ENCODE peak calls at places on chromosomes 12 and 14, in seven cellular contexts. H, S, D, O, K, G and I are unnamed samples.

GRCh38 chr12:105212431-105212830 is 23.5 kb downstream of the APPL2 start:
- DNase-seq in S (no peak), H (no peak), G (no peak), O (no peak), D (no peak), K (no peak), I (no peak)

GRCh38 chr12:3741882-3742672 is 10.8 kb downstream of the CRACR2A start:
- DNase-seq in G (no peak), K (no peak), H (no peak), O (no peak), D (no peak), S (no peak), I (no peak)

GRCh38 chr14:36069535-36069900 is 107.0 kb downstream of the PTCSC3 start:
- DNase-seq in K (peak), G (peak), D (peak), H (peak), O (no peak), S (peak), I (peak)

GRCh38 chr12:107163413-107163812 is 70.1 kb upstream of the CRY1 start:
- DNase-seq in D (no peak), H (no peak), O (no peak), K (no peak), G (no peak), S (no peak), I (no peak)

GRCh38 chr12:42588981-42589464 is 523 bp downstream of the PRICKLE1 start:
- DNase-seq in H (no peak), G (peak), O (no peak), D (no peak), S (no peak), K (peak), I (peak)

GRCh38 chr12:52739963-52740362 is 36.6 kb upstream of the KRT77 start:
- DNase-seq in H (no peak), S (no peak), G (no peak), O (no peak), D (no peak), K (no peak), I (no peak)

GRCh38 chr12:6765048-6765633 is 1.0 kb upstream of the PTMS start:
- DNase-seq in K (no peak), O (no peak), S (no peak), H (no peak), G (peak), D (no peak), I (no peak)

GRCh38 chr12:112738531-112738930 is 53.0 kb upstream of the RPH3A start:
- DNase-seq in S (no peak), O (no peak), K (no peak), G (no peak), H (no peak), D (no peak), I (no peak)

GRCh38 chr12:47281667-47282171 is 202.0 kb upstream of the AMIGO2 start:
- DNase-seq in D (no peak), O (no peak), G (peak), H (no peak), K (no peak), S (no peak), I (no peak)

GRCh38 chr14:54711812-54712211 is 144.9 kb downstream of the SAMD4A start:
- DNase-seq in H (no peak), G (no peak), K (no peak), D (no peak), O (no peak), S (no peak), I (no peak)

GRCh38 chr12:49946497-49946896 is 4.0 kb upstream of the AQP2 start:
- DNase-seq in G (no peak), O (no peak), D (no peak), K (no peak), S (no peak), H (no peak), I (no peak)

GRCh38 chr14:71742491-71742890 is 189.7 kb upstream of the RGS6 start:
- DNase-seq in S (no peak), O (no peak), G (no peak), K (no peak), D (no peak), H (no peak), I (no peak)

GRCh38 chr14:73823339-73823885 is 28.2 kb upstream of the PTGR2 start:
- DNase-seq in S (no peak), K (no peak), D (no peak), O (no peak), H (no peak), G (no peak), I (no peak)

GRCh38 chr12:65779091-65779642 is 45.1 kb upstream of the HMGA2 start:
- DNase-seq in H (no peak), D (no peak), O (no peak), S (peak), K (no peak), G (no peak), I (peak)

GRCh38 chr12:6161124-6161882 is 36.8 kb upstream of the VWF start:
- DNase-seq in D (no peak), O (no peak), S (no peak), G (no peak), H (no peak), K (peak), I (no peak)

GRCh38 chr14:44404021-44404420 is 103.1 kb downstream of the FSCB start:
- DNase-seq in O (no peak), S (no peak), H (no peak), G (no peak), D (no peak), K (no peak), I (no peak)

GRCh38 chr12:64671682-64672081 is 61.4 kb downstream of the RASSF3 start:
- DNase-seq in H (no peak), D (no peak), G (no peak), O (no peak), K (no peak), S (no peak), I (peak)

GRCh38 chr12:64672925-64673409 is 62.7 kb downstream of the RASSF3 start:
- DNase-seq in D (no peak), H (peak), G (peak), K (peak), S (peak), O (no peak), I (peak)

GRCh38 chr12:64675795-64676194 is 65.5 kb downstream of the RASSF3 start:
- DNase-seq in D (no peak), H (no peak), O (no peak), K (peak), S (no peak), G (no peak), I (no peak)

GRCh38 chr12:64673490-64674169 is 63.3 kb downstream of the RASSF3 start:
- DNase-seq in K (peak), G (no peak), O (no peak), D (no peak), H (peak), S (no peak), I (no peak)

GRCh38 chr12:64674367-64674922 is 64.2 kb downstream of the RASSF3 start:
- DNase-seq in O (no peak), S (no peak), K (no peak), D (no peak), G (no peak), H (no peak), I (no peak)
- TF ChIP-seq JUND in O (no peak), S (no peak), K (no peak), D (no peak), G (no peak), H (no peak), I (no peak)

GRCh38 chr12:12893438-12893837 is 2.1 kb downstream of the GPRC5A start:
- DNase-seq in S (no peak), O (no peak), K (no peak), D (no peak), H (no peak), G (no peak), I (no peak)

GRCh38 chr12:12890815-12891645 is at the start of gene GPRC5A:
- DNase-seq in H (peak), G (peak), K (peak), D (no peak), O (no peak), S (peak), I (no peak)

GRCh38 chr12:12890492-12890814 is 909 bp upstream of the GPRC5A start:
- DNase-seq in H (no peak), S (no peak), O (no peak), G (no peak), D (no peak), K (peak), I (no peak)

GRCh38 chr12:12891646-12892355 is 439 bp downstream of the GPRC5A start:
- DNase-seq in H (no peak), O (no peak), K (no peak), G (no peak), D (no peak), S (no peak), I (no peak)

GRCh38 chr12:12892670-12893290 is 1.4 kb downstream of the GPRC5A start:
- DNase-seq in G (no peak), S (no peak), K (no peak), O (no peak), D (no peak), H (no peak), I (no peak)
- TF ChIP-seq JUND in G (no peak), S (no peak), K (no peak), O (no peak), D (no peak), H (no peak), I (no peak)

GRCh38 chr12:101671157-101671791 is 26.2 kb upstream of the CHPT1 start:
- DNase-seq in H (no peak), O (peak), G (no peak), K (no peak), D (no peak), S (no peak), I (no peak)
- TF ChIP-seq JUND in H (no peak), O (no peak), G (no peak), K (no peak), D (no peak), S (no peak), I (no peak)

GRCh38 chr12:8784464-8784863 is 38.0 kb upstream of the A2ML1 start:
- DNase-seq in D (no peak), S (no peak), K (peak), O (no peak), G (no peak), H (no peak), I (no peak)
- TF ChIP-seq JUND in D (no peak), S (no peak), K (no peak), O (no peak), G (no peak), H (no peak), I (no peak)

DNA sequence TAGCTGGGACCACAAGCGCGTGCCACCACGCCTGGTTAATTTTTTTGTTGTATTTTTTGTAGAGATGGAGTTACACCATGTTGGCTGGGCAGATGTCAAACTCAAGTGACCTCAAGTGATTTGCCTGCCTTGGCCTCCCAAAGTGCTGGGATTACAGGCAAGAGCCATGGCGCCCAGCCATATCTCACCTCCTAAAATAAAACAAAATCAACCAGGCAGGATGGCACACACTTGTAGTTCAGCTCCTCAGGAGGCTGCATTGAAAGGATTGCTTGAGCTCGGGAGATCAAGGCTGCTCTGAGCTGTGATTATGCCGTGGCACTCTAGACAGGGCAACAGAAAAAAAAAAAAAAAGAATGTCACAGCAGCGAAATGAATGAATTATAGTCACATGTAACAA is 19.4 kb upstream of the TMEM120B start:
- DNase-seq in H (no peak), O (no peak), K (no peak), S (no peak), G (no peak), D (no peak), I (no peak)
- TF ChIP-seq JUND in H (no peak), O (no peak), K (no peak), S (no peak), G (no peak), D (no peak), I (no peak)